ENCODE peak calls at places on chromosomes 11 and 22, in seven cellular contexts. One of them, this sample, is unnamed.

GRCh38 chr22:18954333-18954732 is 18.2 kb upstream of the PRODH start:
- DNase-seq in A549: peak; percentile 22
- DNase-seq in transverse colon: peak; percentile 57
- DNase-seq in stomach: peak; percentile 75
- DNase-seq in esophagus muscularis mucosa: no peak
- DNase-seq in HepG2: peak; percentile 18
- DNase-seq in ovary: peak; percentile 42
- DNase-seq in this sample: peak; percentile 72

GRCh38 chr11:130148927-130149326 is 10.7 kb upstream of the ST14 start:
- DNase-seq in A549: no peak
- DNase-seq in transverse colon: no peak
- DNase-seq in stomach: no peak
- DNase-seq in esophagus muscularis mucosa: no peak
- DNase-seq in HepG2: no peak
- DNase-seq in ovary: no peak
- DNase-seq in this sample: no peak

GRCh38 chr11:12175694-12176241 is 65.4 kb downstream of the MICAL2 start:
- DNase-seq in A549: peak; percentile 66
- DNase-seq in transverse colon: no peak
- DNase-seq in stomach: no peak
- DNase-seq in esophagus muscularis mucosa: no peak
- DNase-seq in HepG2: no peak
- DNase-seq in ovary: no peak
- DNase-seq in this sample: no peak

GRCh38 chr11:75633409-75634011 is 35.3 kb downstream of the MAP6 start:
- DNase-seq in A549: no peak
- DNase-seq in transverse colon: no peak
- DNase-seq in stomach: no peak
- DNase-seq in esophagus muscularis mucosa: peak; percentile 75
- DNase-seq in HepG2: no peak
- DNase-seq in ovary: no peak
- DNase-seq in this sample: no peak

GRCh38 chr11:11989774-11990744 is 18.4 kb downstream of the DKK3 start:
- DNase-seq in A549: no peak
- DNase-seq in transverse colon: no peak
- DNase-seq in stomach: no peak
- DNase-seq in esophagus muscularis mucosa: no peak
- DNase-seq in HepG2: no peak
- DNase-seq in ovary: no peak
- DNase-seq in this sample: peak; percentile 53

GRCh38 chr22:49233507-49234100 is 594.1 kb downstream of the BRD1 start:
- DNase-seq in A549: no peak
- DNase-seq in transverse colon: no peak
- DNase-seq in stomach: no peak
- DNase-seq in esophagus muscularis mucosa: peak; percentile 72
- DNase-seq in HepG2: no peak
- DNase-seq in ovary: no peak
- DNase-seq in this sample: no peak

GRCh38 chr11:19951558-19952083 is 208.7 kb downstream of the DBX1 start:
- DNase-seq in A549: peak; percentile 35
- DNase-seq in transverse colon: no peak
- DNase-seq in stomach: no peak
- DNase-seq in esophagus muscularis mucosa: no peak
- DNase-seq in HepG2: peak; percentile 70
- DNase-seq in ovary: no peak
- DNase-seq in this sample: no peak

GRCh38 chr11:69044111-69045013 is 4.4 kb upstream of the TPCN2 start:
- DNase-seq in A549: peak; percentile 80
- DNase-seq in transverse colon: peak; percentile 80
- DNase-seq in stomach: peak; percentile 72
- DNase-seq in esophagus muscularis mucosa: no peak
- DNase-seq in HepG2: peak; percentile 68
- DNase-seq in ovary: peak; percentile 73
- DNase-seq in this sample: peak; percentile 92

GRCh38 chr22:46678785-46679700 is 58.9 kb downstream of the GRAMD4 start:
- DNase-seq in A549: no peak
- DNase-seq in transverse colon: no peak
- DNase-seq in stomach: no peak
- DNase-seq in esophagus muscularis mucosa: no peak
- DNase-seq in HepG2: no peak
- DNase-seq in ovary: no peak
- DNase-seq in this sample: no peak

GRCh38 chr22:49155809-49156580 is 671.7 kb downstream of the BRD1 start:
- DNase-seq in A549: no peak
- DNase-seq in transverse colon: no peak
- DNase-seq in stomach: no peak
- DNase-seq in esophagus muscularis mucosa: no peak
- DNase-seq in HepG2: no peak
- DNase-seq in ovary: no peak
- DNase-seq in this sample: no peak

GRCh38 chr22:43153916-43154315 is 2.6 kb downstream of the TSPO start:
- DNase-seq in A549: no peak
- DNase-seq in transverse colon: no peak
- DNase-seq in stomach: no peak
- DNase-seq in esophagus muscularis mucosa: no peak
- DNase-seq in HepG2: no peak
- DNase-seq in ovary: no peak
- DNase-seq in this sample: no peak

GRCh38 chr11:7655253-7656217 is 17.8 kb downstream of the CYB5R2 start:
- DNase-seq in A549: no peak
- DNase-seq in transverse colon: no peak
- DNase-seq in stomach: no peak
- DNase-seq in esophagus muscularis mucosa: no peak
- DNase-seq in HepG2: peak; percentile 20
- DNase-seq in ovary: no peak
- DNase-seq in this sample: no peak

GRCh38 chr22:44131989-44132685 is 48.6 kb upstream of the PARVG start:
- DNase-seq in A549: no peak
- DNase-seq in transverse colon: no peak
- DNase-seq in stomach: no peak
- DNase-seq in esophagus muscularis mucosa: no peak
- DNase-seq in HepG2: no peak
- DNase-seq in ovary: no peak
- DNase-seq in this sample: peak; percentile 44

GRCh38 chr11:86991341-86991740 is 36.1 kb upstream of the FZD4 start:
- DNase-seq in A549: no peak
- DNase-seq in transverse colon: no peak
- DNase-seq in stomach: no peak
- DNase-seq in esophagus muscularis mucosa: no peak
- DNase-seq in HepG2: no peak
- DNase-seq in ovary: no peak
- DNase-seq in this sample: no peak

GRCh38 chr11:128299132-128299726 is 288.1 kb downstream of the ETS1 start:
- DNase-seq in A549: no peak
- DNase-seq in transverse colon: no peak
- DNase-seq in stomach: no peak
- DNase-seq in esophagus muscularis mucosa: no peak
- DNase-seq in HepG2: no peak
- DNase-seq in ovary: no peak
- DNase-seq in this sample: no peak

GRCh38 chr11:117995472-117995871 is 9.3 kb downstream of the IL10RA start:
- DNase-seq in A549: no peak
- DNase-seq in transverse colon: no peak
- DNase-seq in stomach: no peak
- DNase-seq in esophagus muscularis mucosa: no peak
- DNase-seq in HepG2: no peak
- DNase-seq in ovary: no peak
- DNase-seq in this sample: no peak

GRCh38 chr11:35539781-35540281 is 14.4 kb upstream of the PAMR1 start:
- DNase-seq in A549: no peak
- DNase-seq in transverse colon: peak; percentile 30
- DNase-seq in stomach: no peak
- DNase-seq in esophagus muscularis mucosa: no peak
- DNase-seq in HepG2: no peak
- DNase-seq in ovary: no peak
- DNase-seq in this sample: peak; percentile 90

GRCh38 chr11:35545604-35546003 is 20.2 kb upstream of the PAMR1 start:
- DNase-seq in A549: no peak
- DNase-seq in transverse colon: no peak
- DNase-seq in stomach: no peak
- DNase-seq in esophagus muscularis mucosa: no peak
- DNase-seq in HepG2: no peak
- DNase-seq in ovary: no peak
- DNase-seq in this sample: no peak

GRCh38 chr11:35539256-35539655 is 13.8 kb upstream of the PAMR1 start:
- DNase-seq in A549: no peak
- DNase-seq in transverse colon: no peak
- DNase-seq in stomach: no peak
- DNase-seq in esophagus muscularis mucosa: no peak
- DNase-seq in HepG2: no peak
- DNase-seq in ovary: no peak
- DNase-seq in this sample: no peak

GRCh38 chr11:35541621-35542375 is 16.4 kb upstream of the PAMR1 start:
- DNase-seq in A549: no peak
- DNase-seq in transverse colon: peak; percentile 16
- DNase-seq in stomach: no peak
- DNase-seq in esophagus muscularis mucosa: no peak
- DNase-seq in HepG2: no peak
- DNase-seq in ovary: no peak
- DNase-seq in this sample: peak; percentile 92

DNA sequence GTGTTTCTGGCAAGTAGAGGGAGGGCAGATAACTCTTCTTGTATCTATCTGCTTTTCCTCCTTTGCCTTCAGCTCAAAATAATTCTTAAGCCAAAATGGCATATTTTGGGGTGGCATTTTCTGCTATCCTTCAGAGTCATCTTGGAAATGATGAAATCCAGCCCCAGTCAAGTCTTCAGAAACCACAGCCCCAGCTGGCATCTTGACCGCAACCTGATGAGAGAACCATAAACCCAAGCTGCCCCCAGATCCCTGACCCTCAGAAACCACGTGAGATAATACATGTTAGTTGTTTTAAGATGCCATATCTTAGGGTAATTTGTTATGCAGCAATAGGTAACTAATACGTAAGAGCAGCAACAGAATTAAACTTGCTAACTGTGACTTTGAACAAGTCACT is 15.1 kb upstream of the PAMR1 start:
- DNase-seq in A549: no peak
- DNase-seq in transverse colon: no peak
- DNase-seq in stomach: no peak
- DNase-seq in esophagus muscularis mucosa: no peak
- DNase-seq in HepG2: no peak
- DNase-seq in ovary: no peak
- DNase-seq in this sample: no peak
- TF ChIP-seq POLR2A in A549: no peak
- TF ChIP-seq POLR2A in transverse colon: no peak
- TF ChIP-seq POLR2A in stomach: no peak
- TF ChIP-seq POLR2A in esophagus muscularis mucosa: no peak
- TF ChIP-seq POLR2A in HepG2: no peak
- TF ChIP-seq POLR2A in ovary: no peak
- TF ChIP-seq POLR2A in this sample: no peak

DNA sequence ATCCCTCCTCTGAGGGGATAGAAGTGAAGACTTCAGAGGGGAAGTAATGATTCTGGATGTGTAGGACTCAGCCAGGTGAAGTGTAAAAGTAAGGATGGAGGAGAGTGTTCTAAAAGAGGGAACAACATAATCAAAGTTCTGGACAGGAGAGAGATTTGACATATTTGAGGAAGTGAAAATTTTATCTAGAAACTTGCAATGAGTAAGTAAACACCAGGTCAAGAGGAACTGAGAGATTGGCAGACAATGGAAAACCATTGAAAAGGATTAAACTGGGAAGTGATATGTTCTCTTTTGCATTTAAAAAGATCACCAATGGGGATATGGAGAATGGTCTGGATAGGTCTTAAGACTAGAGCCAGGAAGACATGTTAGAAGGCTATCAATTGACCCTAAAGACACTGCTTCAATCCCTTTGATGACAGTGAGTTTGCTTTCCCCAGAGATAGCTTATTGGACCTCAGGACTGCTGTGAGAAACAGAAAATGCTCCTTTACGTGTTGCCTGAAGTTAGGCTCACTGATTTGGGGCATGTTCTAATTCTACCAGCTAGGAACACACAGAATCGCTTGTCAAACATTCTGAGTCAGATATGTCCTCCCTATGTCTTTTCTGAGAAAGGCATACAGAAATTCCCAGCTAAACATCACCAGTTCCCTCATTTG is 145.1 kb downstream of the MAML2 start:
- DNase-seq in A549: no peak
- DNase-seq in transverse colon: no peak
- DNase-seq in stomach: no peak
- DNase-seq in esophagus muscularis mucosa: no peak
- DNase-seq in HepG2: no peak
- DNase-seq in ovary: no peak
- DNase-seq in this sample: no peak
- TF ChIP-seq EP300 in A549: no peak
- TF ChIP-seq EP300 in transverse colon: no peak
- TF ChIP-seq EP300 in stomach: no peak
- TF ChIP-seq EP300 in esophagus muscularis mucosa: no peak
- TF ChIP-seq EP300 in HepG2: no peak
- TF ChIP-seq EP300 in ovary: no peak
- TF ChIP-seq EP300 in this sample: no peak

DNA sequence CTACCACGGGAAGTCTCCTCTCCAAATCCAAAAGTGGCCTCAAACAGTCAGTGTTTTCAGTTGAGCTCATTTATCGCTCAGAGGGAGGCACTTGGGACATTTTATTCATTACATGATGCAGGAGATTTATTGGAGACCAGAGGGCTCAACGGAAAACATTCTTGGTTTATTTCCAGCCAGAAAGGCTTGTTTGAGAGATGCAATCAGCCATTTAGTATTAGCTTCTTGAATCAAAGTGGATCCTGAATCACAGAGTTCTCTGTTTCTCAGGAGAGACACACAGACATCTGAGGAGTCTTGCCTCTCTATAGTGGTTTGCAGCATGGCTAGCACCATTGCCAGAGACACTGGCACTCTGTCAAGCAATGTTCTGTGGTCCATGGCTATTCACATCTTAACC is 31.5 kb downstream of the CD44 start:
- DNase-seq in A549: no peak
- DNase-seq in transverse colon: no peak
- DNase-seq in stomach: no peak
- DNase-seq in esophagus muscularis mucosa: no peak
- DNase-seq in HepG2: no peak
- DNase-seq in ovary: no peak
- DNase-seq in this sample: no peak
- TF ChIP-seq POLR2A in A549: no peak
- TF ChIP-seq POLR2A in transverse colon: no peak
- TF ChIP-seq POLR2A in stomach: no peak
- TF ChIP-seq POLR2A in esophagus muscularis mucosa: no peak
- TF ChIP-seq POLR2A in HepG2: no peak
- TF ChIP-seq POLR2A in ovary: no peak
- TF ChIP-seq POLR2A in this sample: no peak

DNA sequence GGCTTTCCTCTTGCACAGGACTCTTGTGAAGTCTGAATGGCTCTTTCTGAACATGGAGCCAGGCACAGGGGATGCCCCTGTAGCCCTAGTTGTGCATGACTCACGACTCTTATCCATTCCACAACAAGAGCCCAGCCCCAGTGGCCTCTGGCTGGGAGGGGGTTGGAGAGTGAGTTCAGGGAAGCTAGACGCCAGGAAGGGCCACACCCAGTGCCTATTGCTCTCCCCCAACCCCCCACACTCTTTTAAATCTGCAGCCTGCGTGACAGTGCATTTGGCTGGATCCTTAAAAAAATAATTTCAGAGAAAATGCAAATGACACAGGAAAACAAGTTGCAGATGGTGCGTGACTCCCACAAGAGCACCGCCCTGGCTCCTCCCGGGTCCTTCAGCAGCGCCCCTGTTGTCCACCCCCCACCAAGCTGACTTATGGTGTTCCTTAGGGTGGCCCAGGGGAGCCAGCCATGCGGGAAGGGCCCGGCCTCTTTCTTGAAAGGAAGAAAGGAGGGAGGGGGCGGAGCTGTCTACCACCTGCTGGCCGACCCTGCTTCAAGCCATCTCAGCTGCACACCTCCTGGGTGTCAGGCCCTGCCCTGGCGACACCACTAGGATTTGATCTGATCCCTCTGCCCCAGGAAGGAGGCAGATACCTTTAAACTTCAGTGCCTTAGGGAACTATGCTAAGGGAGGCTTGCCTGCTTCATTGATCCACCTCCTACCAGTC is 74.7 kb downstream of the MN1 start:
- DNase-seq in A549: peak; percentile 52
- DNase-seq in transverse colon: peak; percentile 28
- DNase-seq in stomach: peak; percentile 56
- DNase-seq in esophagus muscularis mucosa: no peak
- DNase-seq in HepG2: peak; percentile 4
- DNase-seq in ovary: peak; percentile 59
- DNase-seq in this sample: peak; percentile 75
- TF ChIP-seq EP300 in A549: no peak
- TF ChIP-seq EP300 in transverse colon: no peak
- TF ChIP-seq EP300 in stomach: no peak
- TF ChIP-seq EP300 in esophagus muscularis mucosa: no peak
- TF ChIP-seq EP300 in HepG2: no peak
- TF ChIP-seq EP300 in ovary: no peak
- TF ChIP-seq EP300 in this sample: no peak